ENCODE peak calls at places on chromosomes 5 and 9, in nine cellular contexts. One of them, this sample, is unnamed.

GRCh38 chr9:101050650-101051049 is 22.1 kb downstream of the PLPPR1 start:
- DNase-seq in small intestine: no peak
- DNase-seq in heart left ventricle: no peak
- DNase-seq in GM23248: no peak
- DNase-seq in MM.1S: peak; percentile 55
- DNase-seq in aorta: no peak
- DNase-seq in tibial nerve: no peak
- DNase-seq in dorsolateral prefrontal cortex: no peak
- DNase-seq in fibroblast of lung: no peak
- DNase-seq in this sample: no peak

GRCh38 chr5:122183098-122183794 is 53.9 kb downstream of the ZNF474 start:
- DNase-seq in MM.1S: no peak
- DNase-seq in GM23248: peak; percentile 92
- DNase-seq in dorsolateral prefrontal cortex: peak; percentile 57
- DNase-seq in aorta: peak; percentile 81
- DNase-seq in small intestine: no peak
- DNase-seq in tibial nerve: peak; percentile 24
- DNase-seq in heart left ventricle: peak; percentile 82
- DNase-seq in fibroblast of lung: peak; percentile 91
- DNase-seq in this sample: peak; percentile 77

GRCh38 chr9:114779352-114779845 is 26.4 kb downstream of the TNFSF15 start:
- DNase-seq in tibial nerve: peak; percentile 23
- DNase-seq in heart left ventricle: no peak
- DNase-seq in small intestine: peak; percentile 99
- DNase-seq in fibroblast of lung: peak; percentile 46
- DNase-seq in aorta: peak; percentile 93
- DNase-seq in GM23248: peak; percentile 50
- DNase-seq in MM.1S: no peak
- DNase-seq in dorsolateral prefrontal cortex: no peak
- DNase-seq in this sample: peak; percentile 81

GRCh38 chr5:91025956-91026355 is 357.2 kb downstream of the ARRDC3 start:
- DNase-seq in MM.1S: no peak
- DNase-seq in heart left ventricle: no peak
- DNase-seq in GM23248: no peak
- DNase-seq in aorta: no peak
- DNase-seq in dorsolateral prefrontal cortex: no peak
- DNase-seq in small intestine: no peak
- DNase-seq in fibroblast of lung: no peak
- DNase-seq in tibial nerve: no peak
- DNase-seq in this sample: no peak

GRCh38 chr9:18907927-18908625 is 124.9 kb downstream of the SAXO1 start:
- DNase-seq in heart left ventricle: no peak
- DNase-seq in small intestine: no peak
- DNase-seq in aorta: no peak
- DNase-seq in tibial nerve: no peak
- DNase-seq in dorsolateral prefrontal cortex: no peak
- DNase-seq in MM.1S: no peak
- DNase-seq in GM23248: no peak
- DNase-seq in fibroblast of lung: no peak
- DNase-seq in this sample: no peak

GRCh38 chr5:157948738-157949410 is 89.9 kb upstream of the CLINT1 start:
- DNase-seq in MM.1S: peak; percentile 91
- DNase-seq in fibroblast of lung: peak; percentile 90
- DNase-seq in small intestine: peak; percentile 94
- DNase-seq in heart left ventricle: peak; percentile 93
- DNase-seq in dorsolateral prefrontal cortex: peak; percentile 83
- DNase-seq in aorta: peak; percentile 92
- DNase-seq in tibial nerve: peak; percentile 85
- DNase-seq in GM23248: peak; percentile 92
- DNase-seq in this sample: peak; percentile 83

GRCh38 chr5:120151181-120151580 is 312.9 kb upstream of the PRR16 start:
- DNase-seq in small intestine: no peak
- DNase-seq in aorta: no peak
- DNase-seq in tibial nerve: no peak
- DNase-seq in MM.1S: no peak
- DNase-seq in dorsolateral prefrontal cortex: no peak
- DNase-seq in GM23248: no peak
- DNase-seq in fibroblast of lung: no peak
- DNase-seq in heart left ventricle: no peak
- DNase-seq in this sample: no peak

GRCh38 chr5:16888694-16889124 is 47.4 kb downstream of the MYO10 start:
- DNase-seq in MM.1S: no peak
- DNase-seq in fibroblast of lung: peak; percentile 65
- DNase-seq in small intestine: peak; percentile 69
- DNase-seq in GM23248: peak; percentile 67
- DNase-seq in tibial nerve: no peak
- DNase-seq in heart left ventricle: no peak
- DNase-seq in dorsolateral prefrontal cortex: no peak
- DNase-seq in aorta: no peak
- DNase-seq in this sample: no peak

GRCh38 chr5:56659991-56660390 is 155.4 kb upstream of the MAP3K1 start:
- DNase-seq in heart left ventricle: no peak
- DNase-seq in aorta: no peak
- DNase-seq in GM23248: no peak
- DNase-seq in small intestine: no peak
- DNase-seq in tibial nerve: no peak
- DNase-seq in fibroblast of lung: no peak
- DNase-seq in MM.1S: no peak
- DNase-seq in dorsolateral prefrontal cortex: peak; percentile 82
- DNase-seq in this sample: no peak

GRCh38 chr9:69085523-69086283 is 50.2 kb downstream of the FXN start:
- DNase-seq in heart left ventricle: no peak
- DNase-seq in GM23248: peak; percentile 59
- DNase-seq in MM.1S: no peak
- DNase-seq in dorsolateral prefrontal cortex: no peak
- DNase-seq in fibroblast of lung: peak; percentile 75
- DNase-seq in small intestine: no peak
- DNase-seq in tibial nerve: no peak
- DNase-seq in aorta: no peak
- DNase-seq in this sample: no peak

GRCh38 chr5:74762599-74762998 is 4.3 kb downstream of the GFM2 start:
- DNase-seq in MM.1S: no peak
- DNase-seq in tibial nerve: no peak
- DNase-seq in aorta: no peak
- DNase-seq in dorsolateral prefrontal cortex: no peak
- DNase-seq in fibroblast of lung: peak; percentile 83
- DNase-seq in heart left ventricle: no peak
- DNase-seq in small intestine: no peak
- DNase-seq in GM23248: peak; percentile 65
- DNase-seq in this sample: no peak

GRCh38 chr5:90641528-90641927 is 82.9 kb downstream of the ADGRV1 start:
- DNase-seq in heart left ventricle: no peak
- DNase-seq in small intestine: no peak
- DNase-seq in fibroblast of lung: no peak
- DNase-seq in aorta: no peak
- DNase-seq in MM.1S: peak; percentile 52
- DNase-seq in tibial nerve: no peak
- DNase-seq in GM23248: no peak
- DNase-seq in dorsolateral prefrontal cortex: no peak
- DNase-seq in this sample: no peak

GRCh38 chr5:159263569-159263905 is 447 bp downstream of the UBLCP1 start:
- DNase-seq in small intestine: no peak
- DNase-seq in aorta: no peak
- DNase-seq in dorsolateral prefrontal cortex: no peak
- DNase-seq in GM23248: no peak
- DNase-seq in fibroblast of lung: no peak
- DNase-seq in tibial nerve: no peak
- DNase-seq in heart left ventricle: no peak
- DNase-seq in MM.1S: no peak
- DNase-seq in this sample: no peak
- H3K27ac ChIP-seq in small intestine: peak overlapping the region; percentile 83
- H3K27ac ChIP-seq in aorta: peak overlapping the region; percentile 76
- H3K27ac ChIP-seq in dorsolateral prefrontal cortex: peak overlapping the region; percentile 89
- H3K27ac ChIP-seq in GM23248: peak overlapping the region; percentile 82
- H3K27ac ChIP-seq in fibroblast of lung: peak overlapping the region; percentile 95
- H3K27ac ChIP-seq in tibial nerve: peak overlapping the region; percentile 87
- H3K27ac ChIP-seq in heart left ventricle: peak overlapping the region; percentile 83
- H3K27ac ChIP-seq in MM.1S: peak overlapping the region; percentile 92
- H3K27ac ChIP-seq in this sample: peak overlapping the region; percentile 96

GRCh38 chr5:52997424-52997823 is 8.3 kb downstream of the ITGA2 start:
- DNase-seq in dorsolateral prefrontal cortex: peak; percentile 50
- DNase-seq in GM23248: peak; percentile 36
- DNase-seq in MM.1S: no peak
- DNase-seq in tibial nerve: no peak
- DNase-seq in small intestine: no peak
- DNase-seq in heart left ventricle: no peak
- DNase-seq in aorta: no peak
- DNase-seq in fibroblast of lung: no peak
- DNase-seq in this sample: no peak
- H3K4me3 ChIP-seq in dorsolateral prefrontal cortex: no peak overlapping the region
- H3K4me3 ChIP-seq in GM23248: peak overlapping the region; percentile 3
- H3K4me3 ChIP-seq in MM.1S: no peak overlapping the region
- H3K4me3 ChIP-seq in tibial nerve: no peak overlapping the region
- H3K4me3 ChIP-seq in small intestine: no peak overlapping the region
- H3K4me3 ChIP-seq in heart left ventricle: no peak overlapping the region
- H3K4me3 ChIP-seq in aorta: no peak overlapping the region
- H3K4me3 ChIP-seq in fibroblast of lung: no peak overlapping the region
- H3K4me3 ChIP-seq in this sample: no peak overlapping the region

GRCh38 chr5:163309850-163310365 is 127.5 kb upstream of the CCNG1 start:
- DNase-seq in GM23248: no peak
- DNase-seq in small intestine: no peak
- DNase-seq in tibial nerve: no peak
- DNase-seq in heart left ventricle: no peak
- DNase-seq in aorta: no peak
- DNase-seq in MM.1S: no peak
- DNase-seq in dorsolateral prefrontal cortex: no peak
- DNase-seq in fibroblast of lung: no peak
- DNase-seq in this sample: no peak
- H3K27ac ChIP-seq in GM23248: no peak overlapping the region
- H3K27ac ChIP-seq in small intestine: no peak overlapping the region
- H3K27ac ChIP-seq in tibial nerve: no peak overlapping the region
- H3K27ac ChIP-seq in heart left ventricle: no peak overlapping the region
- H3K27ac ChIP-seq in aorta: no peak overlapping the region
- H3K27ac ChIP-seq in MM.1S: no peak overlapping the region
- H3K27ac ChIP-seq in dorsolateral prefrontal cortex: no peak overlapping the region
- H3K27ac ChIP-seq in fibroblast of lung: no peak overlapping the region
- H3K27ac ChIP-seq in this sample: no peak overlapping the region

GRCh38 chr9:841371-842209 is at the start of gene DMRT1:
- DNase-seq in dorsolateral prefrontal cortex: no peak
- DNase-seq in small intestine: no peak
- DNase-seq in heart left ventricle: no peak
- DNase-seq in aorta: no peak
- DNase-seq in fibroblast of lung: no peak
- DNase-seq in tibial nerve: no peak
- DNase-seq in MM.1S: no peak
- DNase-seq in GM23248: no peak
- DNase-seq in this sample: no peak

GRCh38 chr9:846852-847251 is 5.4 kb downstream of the DMRT1 start:
- DNase-seq in heart left ventricle: no peak
- DNase-seq in aorta: no peak
- DNase-seq in tibial nerve: no peak
- DNase-seq in dorsolateral prefrontal cortex: no peak
- DNase-seq in GM23248: no peak
- DNase-seq in MM.1S: no peak
- DNase-seq in small intestine: no peak
- DNase-seq in fibroblast of lung: no peak
- DNase-seq in this sample: no peak

GRCh38 chr9:847505-847904 is 6.0 kb downstream of the DMRT1 start:
- DNase-seq in fibroblast of lung: no peak
- DNase-seq in aorta: no peak
- DNase-seq in GM23248: no peak
- DNase-seq in tibial nerve: no peak
- DNase-seq in small intestine: no peak
- DNase-seq in heart left ventricle: no peak
- DNase-seq in dorsolateral prefrontal cortex: no peak
- DNase-seq in MM.1S: no peak
- DNase-seq in this sample: no peak

GRCh38 chr9:840343-840742 is 1.2 kb upstream of the DMRT1 start:
- DNase-seq in GM23248: no peak
- DNase-seq in dorsolateral prefrontal cortex: no peak
- DNase-seq in tibial nerve: no peak
- DNase-seq in small intestine: no peak
- DNase-seq in fibroblast of lung: no peak
- DNase-seq in MM.1S: no peak
- DNase-seq in aorta: no peak
- DNase-seq in heart left ventricle: no peak
- DNase-seq in this sample: no peak

DNA sequence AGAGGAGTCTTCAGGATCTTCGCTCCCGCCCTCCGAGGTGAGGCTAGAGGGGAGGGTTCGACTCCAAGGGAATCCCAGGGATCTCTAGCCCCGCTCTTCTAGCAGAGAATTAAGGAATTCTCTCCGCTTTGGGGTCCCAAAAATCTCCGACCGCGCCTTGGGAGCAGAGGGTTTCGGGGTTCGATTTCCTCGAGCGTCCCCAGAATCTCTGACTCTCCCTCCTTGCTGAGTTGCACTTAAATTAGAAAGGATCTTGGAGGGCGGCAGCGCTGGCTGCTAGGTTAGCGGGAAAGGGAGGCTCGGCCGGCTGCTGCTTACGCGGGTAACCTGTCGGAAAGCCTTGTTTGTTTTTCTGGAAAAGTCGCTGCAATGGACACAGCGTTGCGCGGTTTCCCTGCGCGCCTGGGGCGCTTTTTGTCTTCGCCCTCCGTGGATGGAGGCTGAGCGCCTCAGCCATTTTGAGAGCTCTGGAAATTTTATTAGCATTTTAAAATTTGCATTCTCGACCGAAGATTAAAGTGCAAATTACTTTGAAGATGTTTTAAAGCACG is 1.5 kb downstream of the DMRT1 start:
- DNase-seq in GM23248: no peak
- DNase-seq in aorta: no peak
- DNase-seq in small intestine: no peak
- DNase-seq in fibroblast of lung: no peak
- DNase-seq in dorsolateral prefrontal cortex: no peak
- DNase-seq in tibial nerve: no peak
- DNase-seq in MM.1S: no peak
- DNase-seq in heart left ventricle: no peak
- DNase-seq in this sample: no peak
- H3K4me3 ChIP-seq in GM23248: no peak overlapping the region
- H3K4me3 ChIP-seq in aorta: no peak overlapping the region
- H3K4me3 ChIP-seq in small intestine: no peak overlapping the region
- H3K4me3 ChIP-seq in fibroblast of lung: no peak overlapping the region
- H3K4me3 ChIP-seq in dorsolateral prefrontal cortex: no peak overlapping the region
- H3K4me3 ChIP-seq in tibial nerve: no peak overlapping the region
- H3K4me3 ChIP-seq in MM.1S: no peak overlapping the region
- H3K4me3 ChIP-seq in heart left ventricle: no peak overlapping the region
- H3K4me3 ChIP-seq in this sample: no peak overlapping the region

GRCh38 chr5:139684881-139685749 is 37.0 kb downstream of the CXXC5 start:
- DNase-seq in dorsolateral prefrontal cortex: no peak
- DNase-seq in tibial nerve: no peak
- DNase-seq in fibroblast of lung: no peak
- DNase-seq in MM.1S: no peak
- DNase-seq in GM23248: no peak
- DNase-seq in aorta: no peak
- DNase-seq in small intestine: no peak
- DNase-seq in heart left ventricle: peak; percentile 77
- DNase-seq in this sample: no peak
- H3K27ac ChIP-seq in dorsolateral prefrontal cortex: peak overlapping the region; percentile 97
- H3K27ac ChIP-seq in tibial nerve: peak overlapping the region; percentile 91
- H3K27ac ChIP-seq in fibroblast of lung: no peak overlapping the region
- H3K27ac ChIP-seq in MM.1S: no peak overlapping the region
- H3K27ac ChIP-seq in GM23248: no peak overlapping the region
- H3K27ac ChIP-seq in aorta: no peak overlapping the region
- H3K27ac ChIP-seq in small intestine: no peak overlapping the region
- H3K27ac ChIP-seq in heart left ventricle: no peak overlapping the region
- H3K27ac ChIP-seq in this sample: no peak overlapping the region

GRCh38 chr5:39447059-39447458 is 22.3 kb upstream of the DAB2 start:
- DNase-seq in aorta: no peak
- DNase-seq in GM23248: peak; percentile 72
- DNase-seq in tibial nerve: no peak
- DNase-seq in heart left ventricle: no peak
- DNase-seq in MM.1S: no peak
- DNase-seq in dorsolateral prefrontal cortex: no peak
- DNase-seq in fibroblast of lung: peak; percentile 64
- DNase-seq in small intestine: no peak
- DNase-seq in this sample: no peak
- H3K4me3 ChIP-seq in aorta: no peak overlapping the region
- H3K4me3 ChIP-seq in GM23248: no peak overlapping the region
- H3K4me3 ChIP-seq in tibial nerve: no peak overlapping the region
- H3K4me3 ChIP-seq in heart left ventricle: no peak overlapping the region
- H3K4me3 ChIP-seq in MM.1S: no peak overlapping the region
- H3K4me3 ChIP-seq in dorsolateral prefrontal cortex: no peak overlapping the region
- H3K4me3 ChIP-seq in fibroblast of lung: no peak overlapping the region
- H3K4me3 ChIP-seq in small intestine: no peak overlapping the region
- H3K4me3 ChIP-seq in this sample: no peak overlapping the region